ENCODE peak calls at places on chromosomes 6 and 20, in eight cellular contexts. Y, H, J, K, D, I, Q and G are unnamed samples.

GRCh38 chr6:114747995-114748625 is 405.3 kb upstream of the HS3ST5 start:
- DNase-seq in Y (peak), J (no peak), I (no peak), H (peak), Q (peak), K (peak), D (peak), G (peak)

GRCh38 chr6:147486683-147487082 is 21.8 kb upstream of the SAMD5 start:
- DNase-seq in H (no peak), Q (no peak), Y (no peak), D (no peak), I (no peak), J (no peak), K (no peak), G (no peak)

GRCh38 chr6:150229775-150230561 is 87.1 kb downstream of the PPP1R14C start:
- DNase-seq in Y (no peak), H (no peak), I (no peak), J (no peak), K (no peak), D (peak), Q (no peak), G (no peak)

GRCh38 chr20:1430004-1430451 is 36.6 kb downstream of the NSFL1C start:
- DNase-seq in I (no peak), Q (no peak), Y (no peak), D (no peak), H (peak), J (no peak), K (no peak), G (no peak)

GRCh38 chr20:48156951-48157700 is 371.8 kb upstream of the SULF2 start:
- DNase-seq in K (no peak), I (no peak), J (no peak), Y (no peak), D (no peak), H (no peak), Q (no peak), G (no peak)

GRCh38 chr6:161211380-161212035 is 62.4 kb downstream of the AGPAT4 start:
- DNase-seq in I (no peak), J (no peak), Y (no peak), D (no peak), K (no peak), H (peak), Q (no peak), G (no peak)

GRCh38 chr6:168180548-168181011 is 101.6 kb upstream of the FRMD1 start:
- DNase-seq in K (no peak), D (peak), Q (no peak), J (no peak), I (no peak), H (no peak), Y (no peak), G (peak)

GRCh38 chr20:48777005-48777404 is 50.8 kb downstream of the PREX1 start:
- DNase-seq in J (no peak), I (no peak), K (no peak), Y (no peak), D (no peak), H (no peak), Q (no peak), G (no peak)

GRCh38 chr6:112087916-112088315 is 525 bp downstream of the FAM229B start:
- DNase-seq in Q (no peak), K (no peak), J (no peak), I (no peak), H (no peak), Y (no peak), D (no peak), G (no peak)

GRCh38 chr20:24470031-24470781 is 777 bp downstream of the SYNDIG1 start:
- DNase-seq in J (no peak), H (no peak), D (peak), Y (no peak), Q (no peak), K (no peak), I (no peak), G (no peak)

GRCh38 chr20:35294293-35294685 is 2.1 kb upstream of the FAM83C start:
- DNase-seq in D (no peak), I (no peak), K (no peak), Q (no peak), Y (no peak), H (no peak), J (no peak), G (no peak)

GRCh38 chr6:16352258-16352635 is 113.9 kb downstream of the GMPR start:
- DNase-seq in Q (no peak), I (no peak), D (peak), Y (peak), J (no peak), H (no peak), K (no peak), G (no peak)

GRCh38 chr6:28490191-28490890 is 25.3 kb downstream of the GPX6 start:
- DNase-seq in J (peak), Q (no peak), H (no peak), Y (peak), D (no peak), I (peak), K (no peak), G (no peak)

GRCh38 chr6:71099649-71100048 is 142.8 kb upstream of the B3GAT2 start:
- DNase-seq in D (no peak), Q (no peak), H (no peak), I (no peak), Y (no peak), K (no peak), J (no peak), G (no peak)
- H3K4me3 ChIP-seq in D (no peak), Q (no peak), H (no peak), I (no peak), Y (no peak), K (no peak), J (no peak), G (no peak)

GRCh38 chr6:3229566-3230274 is 2.3 kb upstream of the TUBB2B start:
- DNase-seq in Q (no peak), Y (no peak), H (no peak), D (peak), K (no peak), I (no peak), J (no peak), G (no peak)

GRCh38 chr6:3228791-3229565 is 1.5 kb upstream of the TUBB2B start:
- DNase-seq in Q (no peak), J (no peak), I (peak), K (no peak), Y (no peak), H (no peak), D (peak), G (no peak)

GRCh38 chr6:3231213-3232016 is 4.0 kb upstream of the TUBB2B start:
- DNase-seq in J (peak), K (peak), Q (peak), I (no peak), H (no peak), D (peak), Y (peak), G (peak)

GRCh38 chr6:3232017-3232838 is 4.8 kb upstream of the TUBB2B start:
- DNase-seq in D (no peak), Q (no peak), H (no peak), K (no peak), I (no peak), J (no peak), Y (no peak), G (no peak)

GRCh38 chr6:3230275-3231212 is 3.1 kb upstream of the TUBB2B start:
- DNase-seq in H (no peak), D (peak), I (no peak), Q (no peak), Y (peak), J (no peak), K (no peak), G (no peak)
- H3K4me3 ChIP-seq in H (no peak), D (peak), I (no peak), Q (peak), Y (peak), J (peak), K (peak), G (peak)

DNA sequence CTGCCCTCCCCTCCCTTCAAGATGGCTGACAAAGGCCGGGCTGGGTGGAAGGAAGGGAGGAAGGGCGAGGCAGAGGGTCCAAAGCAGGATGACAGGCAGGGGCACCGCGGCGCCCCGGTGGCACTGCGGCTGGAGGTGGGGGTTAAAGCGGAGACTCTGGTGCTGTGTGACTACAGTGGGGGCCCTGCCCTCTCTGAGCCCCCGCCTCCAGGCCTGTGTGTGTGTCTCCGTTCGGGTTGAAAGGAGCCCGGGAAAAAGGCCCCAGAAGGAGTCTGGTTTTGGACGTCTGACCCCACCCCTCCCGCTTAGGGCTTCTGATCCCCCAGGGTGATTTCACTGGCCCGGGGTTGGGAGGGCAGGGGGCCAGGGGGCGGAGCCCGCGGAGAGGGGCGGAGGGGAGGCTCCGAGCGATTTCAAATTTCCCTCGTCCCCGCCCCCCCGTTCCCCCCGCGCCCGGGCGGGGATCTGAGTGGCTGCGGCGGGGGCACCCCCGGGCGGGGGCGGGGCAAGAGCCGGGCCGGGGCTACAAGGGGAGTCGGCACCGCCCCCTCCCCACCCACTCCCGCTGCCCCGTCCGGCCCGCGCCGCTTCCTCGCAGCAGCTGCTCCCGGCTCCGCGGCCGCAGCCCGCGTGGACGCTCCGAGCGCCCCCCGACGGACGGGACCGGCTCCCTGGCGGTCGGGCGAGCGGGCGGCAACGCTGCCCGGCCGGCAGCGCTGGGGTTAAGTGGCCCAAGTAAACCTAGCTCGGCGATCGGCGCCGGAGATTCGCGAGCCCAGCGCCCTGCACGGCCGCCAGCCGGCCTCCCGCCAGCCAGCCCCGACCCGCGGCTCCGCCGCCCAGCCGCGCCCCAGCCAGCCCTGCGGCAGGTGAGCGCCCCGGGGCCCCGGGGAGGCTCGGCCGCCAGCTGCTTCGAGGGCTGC is at the start of gene DNMT3B:
- DNase-seq in D (peak), I (peak), J (peak), Y (peak), H (peak), Q (peak), K (peak), G (peak)
- H3K4me3 ChIP-seq in D (peak), I (peak), J (peak), Y (peak), H (peak), Q (peak), K (peak), G (peak)

DNA sequence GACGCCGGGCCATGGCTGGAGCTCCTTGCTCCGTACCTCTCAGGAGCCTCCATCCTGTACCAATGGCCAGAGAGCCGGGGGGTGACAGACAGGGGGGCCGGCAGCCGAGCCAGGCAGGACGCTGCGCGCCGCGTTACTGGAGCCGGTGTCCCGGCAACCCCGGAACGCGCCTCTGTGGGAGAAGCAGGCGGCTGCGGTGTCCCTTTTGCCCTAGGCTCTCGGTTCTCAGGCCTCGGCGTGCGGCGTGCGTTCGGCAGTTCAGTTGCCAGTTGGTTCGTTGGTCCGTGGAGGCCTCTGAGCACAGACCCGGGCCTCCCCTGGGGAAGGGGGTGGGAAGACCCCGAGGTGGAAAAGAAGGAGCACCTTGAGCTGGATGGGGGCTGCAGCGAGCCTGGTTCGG is at the start of gene SPATS1:
- DNase-seq in Q (no peak), D (peak), K (peak), I (no peak), Y (no peak), H (no peak), J (peak), G (no peak)
- H3K4me3 ChIP-seq in Q (no peak), D (no peak), K (peak), I (no peak), Y (no peak), H (no peak), J (no peak), G (peak)

DNA sequence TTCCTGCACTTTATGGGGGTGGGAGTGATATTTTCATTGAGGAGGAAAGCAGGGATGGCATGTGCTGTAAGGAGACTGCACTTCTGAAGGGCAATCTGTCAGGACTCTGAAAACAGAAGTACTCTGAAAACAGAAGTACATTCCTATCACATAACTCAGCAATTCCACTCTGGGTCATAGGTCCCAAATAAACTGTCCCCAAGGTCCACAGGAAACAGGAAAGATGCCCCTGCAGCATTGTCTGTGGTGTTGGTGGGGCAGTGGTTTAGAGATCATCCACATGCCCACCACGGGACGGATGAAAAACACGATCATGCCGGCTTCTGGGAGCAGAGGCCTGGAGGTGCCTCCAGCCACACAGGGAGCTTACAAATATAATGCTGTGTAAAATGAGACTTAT is 150.3 kb downstream of the OTOR start:
- DNase-seq in Y (peak), K (no peak), D (no peak), J (no peak), I (no peak), Q (no peak), H (peak), G (no peak)
- H3K4me3 ChIP-seq in Y (no peak), K (no peak), D (no peak), J (no peak), I (no peak), Q (no peak), H (no peak), G (no peak)